ENCODE peak calls at places on chromosomes 7 and 10, in five cellular contexts. J is erythroblast; I is effector CD4-positive, alpha-beta T cell; C is effector memory CD8-positive, alpha-beta T cell; F is naive thymus-derived CD4-positive, alpha-beta T cell. A is an unnamed sample.

GRCh38 chr10:86449926-86450558 is 71.5 kb downstream of the WAPL start:
- DNase-seq in J (no peak), I (no peak), C (no peak), F (peak), A (no peak)

GRCh38 chr10:49379596-49380410 is 16.1 kb downstream of the DRGX start:
- DNase-seq in J (no peak), I (no peak), C (no peak), F (no peak), A (no peak)

GRCh38 chr7:45975367-45975766 is 54.3 kb upstream of the IGFBP3 start:
- DNase-seq in J (no peak), I (no peak), C (no peak), F (no peak), A (no peak)

GRCh38 chr10:43137701-43137970 is 609 bp upstream of the CSGALNACT2 start:
- DNase-seq in J (peak), I (no peak), C (peak), F (no peak), A (no peak)

GRCh38 chr10:31962826-31963597 is 34.4 kb upstream of the ARHGAP12 start:
- DNase-seq in J (no peak), I (no peak), C (no peak), F (no peak), A (no peak)

GRCh38 chr7:68401313-68401712 is 1197.0 kb upstream of the AUTS2 start:
- DNase-seq in J (no peak), I (no peak), C (no peak), F (no peak), A (no peak)

GRCh38 chr10:5659702-5660528 is 6.5 kb downstream of the ASB13 start:
- DNase-seq in J (no peak), I (no peak), C (no peak), F (no peak), A (no peak)

GRCh38 chr7:139232377-139232717 is 1.3 kb downstream of the UBN2 start:
- DNase-seq in J (peak), I (no peak), C (no peak), F (no peak), A (no peak)

GRCh38 chr10:24971374-24971773 is 19.0 kb upstream of the PRTFDC1 start:
- DNase-seq in J (no peak), I (no peak), C (no peak), F (no peak), A (no peak)

GRCh38 chr7:35430547-35431153 is 176.8 kb upstream of the TBX20 start:
- DNase-seq in J (peak), I (no peak), C (no peak), F (no peak), A (no peak)

GRCh38 chr10:76270464-76270863 is 839.0 kb downstream of the LRMDA start:
- DNase-seq in J (no peak), I (no peak), C (no peak), F (no peak), A (no peak)

GRCh38 chr10:81031774-81032173 is 494.1 kb downstream of the SH2D4B start:
- DNase-seq in J (no peak), I (no peak), C (no peak), F (no peak), A (peak)

GRCh38 chr7:31735991-31736982 is 49.3 kb downstream of the PPP1R17 start:
- DNase-seq in J (peak), I (no peak), C (no peak), F (no peak), A (peak)

GRCh38 chr10:30447125-30447799 is 13.3 kb downstream of the MAP3K8 start:
- DNase-seq in J (no peak), I (no peak), C (no peak), F (no peak), A (no peak)

GRCh38 chr7:69847921-69848612 is 249.8 kb downstream of the AUTS2 start:
- DNase-seq in J (no peak), I (no peak), C (no peak), F (no peak), A (no peak)

GRCh38 chr7:44061645-44062179 is 3.7 kb downstream of the PGAM2 start:
- DNase-seq in J (no peak), I (no peak), C (no peak), F (no peak), A (no peak)

GRCh38 chr10:93589648-93590562 is 11.1 kb downstream of the RBP4 start:
- DNase-seq in J (no peak), I (no peak), C (no peak), F (no peak), A (no peak)

GRCh38 chr10:125023862-125024495 is 82.1 kb downstream of the ZRANB1 start:
- DNase-seq in J (no peak), I (no peak), C (no peak), F (no peak), A (no peak)

GRCh38 chr10:44439436-44439835 is 54.5 kb upstream of the CXCL12 start:
- DNase-seq in J (no peak), I (no peak), C (no peak), F (no peak), A (no peak)

GRCh38 chr7:105853931-105854419 is 22.4 kb downstream of the ATXN7L1 start:
- DNase-seq in J (no peak), I (no peak), C (no peak), F (no peak), A (no peak)

GRCh38 chr10:84026821-84027257 is 112.5 kb upstream of the GHITM start:
- DNase-seq in J (peak), I (no peak), C (no peak), F (no peak), A (no peak)

GRCh38 chr10:78570633-78571032 is 498.1 kb upstream of the ZMIZ1 start:
- DNase-seq in J (no peak), I (no peak), C (no peak), F (no peak), A (no peak)

GRCh38 chr7:142381727-142382409 is 124.0 kb upstream of the PRSS58 start:
- DNase-seq in J (no peak), I (no peak), C (no peak), F (no peak), A (no peak)

GRCh38 chr10:13001041-13001886 is at the start of gene CCDC3:
- DNase-seq in J (no peak), I (no peak), C (no peak), F (no peak), A (no peak)

GRCh38 chr7:13980474-13980873 is 9.0 kb downstream of the ETV1 start:
- DNase-seq in J (no peak), I (no peak), C (no peak), F (no peak), A (no peak)

GRCh38 chr10:77391605-77392235 is 245.9 kb downstream of the KCNMA1 start:
- DNase-seq in J (peak), I (no peak), C (no peak), F (no peak), A (no peak)

GRCh38 chr10:49539320-49539885 is 482 bp upstream of the ERCC6 start:
- DNase-seq in J (peak), I (peak), C (peak), F (no peak), A (no peak)

GRCh38 chr7:149720372-149721083 is 52.9 kb downstream of the ZNF467 start:
- DNase-seq in J (no peak), I (no peak), C (no peak), F (no peak), A (peak)

GRCh38 chr7:113197274-113197673 is 78.9 kb upstream of the SMIM30 start:
- DNase-seq in J (no peak), I (no peak), C (no peak), F (no peak), A (no peak)

GRCh38 chr10:85594239-85594638 is 772.4 kb downstream of the GRID1 start:
- DNase-seq in J (no peak), I (no peak), C (no peak), F (peak), A (no peak)

GRCh38 chr7:11935905-11936304 is 103.9 kb upstream of the THSD7A start:
- DNase-seq in J (no peak), I (no peak), C (no peak), F (no peak), A (no peak)